ENCODE peak calls at places on chromosome 21, in ten cellular contexts. A is mucosa of descending colon; Y is stimulated activated CD8-positive, alpha-beta memory T cell treated with anti-CD3 and anti-CD28 coated beads, Interleukin-15, amount 100 ng/mL, for 48 hours; L is endodermal cell; W is stromal cell of bone marrow; S is A172; I is RCC 7860; R is DMS153; M is adipocyte; T is activated CD4-positive, alpha-beta T cell treated with anti-CD3 and anti-CD28 coated beads, Interleukin-2, amount 10 ng/mL, durations not matched to agents 7 days and 5 days. Q is an unnamed sample.

GRCh38 chr21:45241357-45241756 is 46.3 kb downstream of the POFUT2 start:
- DNase-seq in A (no peak), Y (no peak), L (no peak), W (no peak), S (no peak), I (no peak), R (no peak), M (no peak), T (no peak), Q (no peak)

GRCh38 chr21:45412909-45413581 is 8.1 kb downstream of the COL18A1 start:
- DNase-seq in A (peak), Y (no peak), L (peak), W (no peak), S (no peak), I (no peak), R (no peak), M (no peak), T (no peak), Q (no peak)

GRCh38 chr21:36171741-36172331 is 15.2 kb downstream of the DOP1B start:
- DNase-seq in A (no peak), Y (no peak), L (no peak), W (no peak), S (no peak), I (no peak), R (no peak), M (no peak), T (no peak), Q (no peak)

GRCh38 chr21:14057313-14057712 is 153.4 kb downstream of the LIPI start:
- DNase-seq in A (no peak), Y (no peak), L (no peak), W (no peak), S (no peak), I (no peak), R (no peak), M (no peak), T (no peak), Q (no peak)

GRCh38 chr21:26194326-26194725 is 23.8 kb upstream of the APP start:
- DNase-seq in A (no peak), Y (no peak), L (no peak), W (no peak), S (no peak), I (peak), R (no peak), M (peak), T (no peak), Q (no peak)

GRCh38 chr21:43362306-43362927 is 64.5 kb downstream of the SIK1 start:
- DNase-seq in A (peak), Y (peak), L (peak), W (no peak), S (no peak), I (no peak), R (peak), M (peak), T (peak), Q (no peak)

GRCh38 chr21:45378258-45378966 is 26.6 kb upstream of the COL18A1 start:
- DNase-seq in A (no peak), Y (no peak), L (peak), W (no peak), S (no peak), I (no peak), R (no peak), M (peak), T (no peak), Q (no peak)

GRCh38 chr21:24870633-24871032 is 736.6 kb downstream of the MRPL39 start:
- DNase-seq in A (no peak), Y (no peak), L (no peak), W (no peak), S (no peak), I (no peak), R (no peak), M (no peak), T (no peak), Q (no peak)

GRCh38 chr21:36477001-36477400 is 2.9 kb downstream of the CLDN14 start:
- DNase-seq in A (no peak), Y (no peak), L (no peak), W (no peak), S (no peak), I (no peak), R (no peak), M (no peak), T (no peak), Q (no peak)

GRCh38 chr21:42777757-42778344 is 101.5 kb downstream of the WDR4 start:
- DNase-seq in A (no peak), Y (no peak), L (no peak), W (no peak), S (no peak), I (peak), R (no peak), M (no peak), T (no peak), Q (no peak)

GRCh38 chr21:33866851-33867250 is 48.8 kb downstream of the ATP5PO start:
- DNase-seq in A (no peak), Y (no peak), L (no peak), W (no peak), S (peak), I (no peak), R (no peak), M (no peak), T (no peak), Q (no peak)

GRCh38 chr21:34320006-34320405 is 43.8 kb upstream of the KCNE2 start:
- DNase-seq in A (no peak), Y (no peak), L (no peak), W (no peak), S (no peak), I (no peak), R (no peak), M (peak), T (no peak), Q (no peak)

GRCh38 chr21:35203093-35204021 is 154.3 kb upstream of the RUNX1 start:
- DNase-seq in A (no peak), Y (no peak), L (no peak), W (peak), S (peak), I (peak), R (no peak), M (peak), T (no peak), Q (no peak)

GRCh38 chr21:45504021-45504515 is 38.2 kb downstream of the SLC19A1 start:
- DNase-seq in A (peak), Y (no peak), L (peak), W (no peak), S (no peak), I (no peak), R (no peak), M (no peak), T (no peak), Q (no peak)

GRCh38 chr21:46503922-46504539 is 45.3 kb downstream of the DIP2A start:
- DNase-seq in A (no peak), Y (no peak), L (no peak), W (no peak), S (no peak), I (no peak), R (no peak), M (no peak), T (no peak), Q (no peak)

GRCh38 chr21:17967319-17967718 is 148.2 kb upstream of the C21orf91 start:
- DNase-seq in A (no peak), Y (no peak), L (no peak), W (no peak), S (no peak), I (no peak), R (no peak), M (no peak), T (no peak), Q (no peak)

GRCh38 chr21:45264146-45264918 is 23.4 kb downstream of the POFUT2 start:
- DNase-seq in A (no peak), Y (no peak), L (peak), W (no peak), S (no peak), I (no peak), R (no peak), M (no peak), T (no peak), Q (no peak)

GRCh38 chr21:28745131-28746055 is 247.3 kb downstream of the LTN1 start:
- DNase-seq in A (peak), Y (peak), L (peak), W (peak), S (peak), I (peak), R (peak), M (peak), T (peak), Q (peak)

GRCh38 chr21:42740405-42740909 is 87.0 kb downstream of the PDE9A start:
- DNase-seq in A (no peak), Y (no peak), L (no peak), W (no peak), S (no peak), I (no peak), R (no peak), M (no peak), T (no peak), Q (no peak)

GRCh38 chr21:45845063-45845789 is 136.3 kb upstream of the COL6A1 start:
- DNase-seq in A (no peak), Y (no peak), L (peak), W (no peak), S (no peak), I (no peak), R (no peak), M (no peak), T (peak), Q (no peak)

GRCh38 chr21:25708467-25709065 is 26.1 kb downstream of the ATP5PF start:
- DNase-seq in A (no peak), Y (no peak), L (peak), W (peak), S (peak), I (peak), R (no peak), M (peak), T (peak), Q (no peak)

GRCh38 chr21:45974073-45975016 is 7.2 kb upstream of the COL6A1 start:
- DNase-seq in A (peak), Y (no peak), L (peak), W (no peak), S (peak), I (peak), R (no peak), M (peak), T (no peak), Q (no peak)

GRCh38 chr21:44998086-44998620 is 58.3 kb downstream of the SLX9 start:
- DNase-seq in A (peak), Y (no peak), L (no peak), W (no peak), S (no peak), I (no peak), R (no peak), M (no peak), T (no peak), Q (no peak)

GRCh38 chr21:38857152-38857825 is 51.6 kb downstream of the ETS2 start:
- DNase-seq in A (no peak), Y (no peak), L (peak), W (no peak), S (no peak), I (no peak), R (no peak), M (no peak), T (no peak), Q (no peak)

GRCh38 chr21:30223596-30223995 is 7.7 kb upstream of the CLDN8 start:
- DNase-seq in A (no peak), Y (no peak), L (no peak), W (no peak), S (no peak), I (no peak), R (no peak), M (no peak), T (no peak), Q (no peak)

GRCh38 chr21:45618846-45619485 is 24.6 kb upstream of the PCBP3 start:
- DNase-seq in A (no peak), Y (no peak), L (peak), W (no peak), S (peak), I (no peak), R (no peak), M (peak), T (no peak), Q (no peak)

GRCh38 chr21:45580181-45580575 is 37.9 kb upstream of the SLC19A1 start:
- DNase-seq in A (no peak), Y (no peak), L (peak), W (no peak), S (no peak), I (no peak), R (no peak), M (no peak), T (no peak), Q (no peak)

GRCh38 chr21:38310619-38311018 is 53.8 kb downstream of the KCNJ15 start:
- DNase-seq in A (no peak), Y (no peak), L (no peak), W (peak), S (no peak), I (peak), R (no peak), M (peak), T (no peak), Q (no peak)

GRCh38 chr21:37642493-37642892 is 273.8 kb downstream of the KCNJ6 start:
- DNase-seq in A (no peak), Y (peak), L (peak), W (no peak), S (peak), I (no peak), R (peak), M (no peak), T (peak), Q (no peak)

GRCh38 chr21:46109251-46110221 is 11.6 kb downstream of the COL6A2 start:
- DNase-seq in A (peak), Y (no peak), L (peak), W (no peak), S (no peak), I (no peak), R (no peak), M (no peak), T (no peak), Q (no peak)

GRCh38 chr21:37072239-37072987 is 458 bp downstream of the PIGP start:
- DNase-seq in A (peak), Y (no peak), L (no peak), W (peak), S (peak), I (no peak), R (no peak), M (peak), T (peak), Q (no peak)

GRCh38 chr21:29578306-29578705 is 279.6 kb downstream of the BACH1 start:
- DNase-seq in A (no peak), Y (no peak), L (no peak), W (no peak), S (no peak), I (no peak), R (no peak), M (no peak), T (no peak), Q (no peak)

GRCh38 chr21:31875424-31876097 is 2.7 kb downstream of the HUNK start:
- DNase-seq in A (no peak), Y (no peak), L (no peak), W (no peak), S (no peak), I (no peak), R (no peak), M (no peak), T (no peak), Q (peak)

GRCh38 chr21:45572783-45573451 is 30.7 kb upstream of the SLC19A1 start:
- DNase-seq in A (no peak), Y (no peak), L (peak), W (no peak), S (no peak), I (no peak), R (no peak), M (no peak), T (no peak), Q (no peak)

GRCh38 chr21:44337941-44338895 is 972 bp downstream of the CFAP410 start:
- DNase-seq in A (peak), Y (peak), L (peak), W (peak), S (peak), I (peak), R (peak), M (peak), T (peak), Q (no peak)

GRCh38 chr21:31397939-31398338 is 53.9 kb upstream of the TIAM1 start:
- DNase-seq in A (no peak), Y (no peak), L (peak), W (no peak), S (no peak), I (no peak), R (no peak), M (no peak), T (peak), Q (no peak)

GRCh38 chr21:35357041-35357780 is 308.1 kb upstream of the RUNX1 start:
- DNase-seq in A (no peak), Y (no peak), L (no peak), W (no peak), S (no peak), I (no peak), R (no peak), M (no peak), T (no peak), Q (no peak)

GRCh38 chr21:46295996-46296752 is 10.0 kb downstream of the YBEY start:
- DNase-seq in A (peak), Y (peak), L (peak), W (peak), S (no peak), I (no peak), R (peak), M (peak), T (peak), Q (no peak)

GRCh38 chr21:18369115-18369514 is 34.5 kb downstream of the TMPRSS15 start:
- DNase-seq in A (no peak), Y (no peak), L (no peak), W (no peak), S (peak), I (no peak), R (peak), M (no peak), T (no peak), Q (peak)